ENCODE peak calls at places on chromosomes 1 and 21, in eight cellular contexts. R is tibial nerve, S is Karpas-422, I is mammary epithelial cell, X is heart left ventricle, N is transverse colon, W is adipocyte, B is spleen. A is an unnamed sample.

GRCh38 chr1:92479587-92479986 is 7.1 kb downstream of the GFI1 start:
- DNase-seq in R (no peak), S (no peak), I (no peak), X (no peak), N (no peak), W (no peak), B (no peak), A (no peak)

GRCh38 chr1:205294175-205294913 is 27.2 kb downstream of the NUAK2 start:
- DNase-seq in R (no peak), S (no peak), I (peak; percentile 93), X (peak; percentile 46), N (no peak), W (peak; percentile 74), B (no peak), A (peak; percentile 69)

GRCh38 chr1:224929335-224930237 is at the start of gene DNAH14:
- DNase-seq in R (no peak), S (no peak), I (peak; percentile 68), X (peak; percentile 30), N (peak; percentile 80), W (peak; percentile 76), B (peak; percentile 89), A (peak; percentile 81)

GRCh38 chr1:7784492-7785071 is 491 bp downstream of the PER3 start:
- DNase-seq in R (no peak), S (peak; percentile 37), I (no peak), X (no peak), N (peak; percentile 19), W (no peak), B (peak; percentile 89), A (peak; percentile 31)

GRCh38 chr1:175471039-175471800 is 272.2 kb downstream of the TNR start:
- DNase-seq in R (no peak), S (no peak), I (peak; percentile 93), X (no peak), N (no peak), W (no peak), B (no peak), A (no peak)

GRCh38 chr21:38434913-38435533 is 63.3 kb downstream of the ERG start:
- DNase-seq in R (no peak), S (no peak), I (peak; percentile 75), X (no peak), N (no peak), W (peak; percentile 71), B (no peak), A (no peak)

GRCh38 chr1:65832296-65832695 is 39.6 kb downstream of the PDE4B start:
- DNase-seq in R (no peak), S (no peak), I (no peak), X (no peak), N (no peak), W (peak; percentile 70), B (no peak), A (no peak)

GRCh38 chr21:26840912-26841311 is 4.3 kb downstream of the ADAMTS1 start:
- DNase-seq in R (peak; percentile 34), S (no peak), I (peak; percentile 93), X (peak; percentile 81), N (no peak), W (peak; percentile 67), B (no peak), A (no peak)

GRCh38 chr1:53183277-53183990 is 13.2 kb upstream of the CPT2 start:
- DNase-seq in R (peak; percentile 37), S (no peak), I (no peak), X (no peak), N (peak; percentile 82), W (no peak), B (no peak), A (peak; percentile 65)

GRCh38 chr1:174682419-174683008 is 234.8 kb downstream of the GPR52 start:
- DNase-seq in R (no peak), S (no peak), I (no peak), X (no peak), N (no peak), W (peak; percentile 66), B (no peak), A (no peak)

GRCh38 chr1:109765896-109766615 is 2.3 kb upstream of the EPS8L3 start:
- DNase-seq in R (no peak), S (no peak), I (no peak), X (peak; percentile 10), N (peak; percentile 70), W (no peak), B (peak; percentile 61), A (peak; percentile 14)

GRCh38 chr1:115648717-115649691 is 7.2 kb downstream of the VANGL1 start:
- DNase-seq in R (no peak), S (no peak), I (no peak), X (no peak), N (no peak), W (no peak), B (no peak), A (no peak)

DNA sequence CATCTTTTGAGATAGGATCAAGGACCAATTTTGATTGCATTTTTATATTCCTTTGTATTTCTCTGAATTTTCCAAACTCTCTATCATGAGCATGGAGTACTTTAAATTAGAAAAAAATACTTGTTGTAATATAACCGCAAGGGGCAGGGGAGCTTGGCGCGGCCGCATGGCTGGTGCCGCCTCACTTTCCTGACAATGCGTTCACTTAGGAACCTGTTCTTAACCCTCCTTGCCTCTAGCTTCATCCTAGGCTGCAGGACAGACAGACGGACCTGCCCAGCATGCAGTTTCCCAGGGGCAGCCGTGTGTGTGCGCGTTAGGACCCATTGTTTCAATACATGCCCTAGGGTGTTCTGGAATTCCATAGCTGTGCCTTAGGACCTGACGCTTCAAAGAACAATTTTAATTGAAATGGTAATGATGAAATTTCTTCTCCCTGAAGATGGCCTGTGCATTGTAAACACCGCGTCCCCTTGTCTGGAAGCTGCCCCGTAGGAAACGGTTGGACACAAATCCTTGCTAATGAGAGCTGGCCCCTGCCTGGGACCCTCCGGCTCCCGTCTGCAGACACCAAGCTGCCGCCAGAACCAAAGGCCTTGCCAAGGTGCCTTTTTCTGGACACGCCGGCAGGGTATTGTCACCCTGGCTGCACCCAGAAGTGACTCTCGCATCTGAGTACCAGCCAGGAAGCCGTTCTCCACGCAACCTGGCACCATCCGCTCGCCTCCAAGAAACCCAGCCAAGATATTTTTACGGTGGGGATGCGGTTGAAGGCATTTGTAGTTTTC is 466.4 kb downstream of the NPHP4 start:
- DNase-seq in R (peak; percentile 1), S (no peak), I (no peak), X (no peak), N (no peak), W (no peak), B (peak; percentile 56), A (no peak)
- H3K27me3 ChIP-seq in R (no peaks in the 10 kb centered on the region), S (no peaks in the 10 kb centered on the region), I (no peaks in the 10 kb centered on the region), X (no peaks in the 10 kb centered on the region), N (peaks cover 9% of the 10 kb centered on the region), W (peaks cover 5% of the 10 kb centered on the region), B (no peaks in the 10 kb centered on the region), A (no peaks in the 10 kb centered on the region)

GRCh38 chr1:46682064-46682463 is 10.4 kb downstream of the TEX38 start:
- DNase-seq in R (no peak), S (no peak), I (no peak), X (no peak), N (no peak), W (no peak), B (no peak), A (no peak)
- H3K36me3 ChIP-seq in R (peaks cover 97% of the 10 kb centered on the region), S (peaks cover 75% of the 10 kb centered on the region), I (peaks cover 47% of the 10 kb centered on the region), X (peaks cover 83% of the 10 kb centered on the region), N (peaks cover 25% of the 10 kb centered on the region), W (peaks cover 93% of the 10 kb centered on the region), B (peaks cover 100% of the 10 kb centered on the region), A (no peaks in the 10 kb centered on the region)

GRCh38 chr1:94646151-94646643 is 104.6 kb upstream of the F3 start:
- DNase-seq in R (no peak), S (no peak), I (peak; percentile 91), X (no peak), N (no peak), W (no peak), B (no peak), A (no peak)
- H3K4me1 ChIP-seq in R (peaks cover 15% of the 10 kb centered on the region), S (no peaks in the 10 kb centered on the region), I (peaks cover 76% of the 10 kb centered on the region), X (no peaks in the 10 kb centered on the region), N (peaks cover 9% of the 10 kb centered on the region), W (peaks cover 8% of the 10 kb centered on the region), B (no peaks in the 10 kb centered on the region), A (peaks cover 8% of the 10 kb centered on the region)

DNA sequence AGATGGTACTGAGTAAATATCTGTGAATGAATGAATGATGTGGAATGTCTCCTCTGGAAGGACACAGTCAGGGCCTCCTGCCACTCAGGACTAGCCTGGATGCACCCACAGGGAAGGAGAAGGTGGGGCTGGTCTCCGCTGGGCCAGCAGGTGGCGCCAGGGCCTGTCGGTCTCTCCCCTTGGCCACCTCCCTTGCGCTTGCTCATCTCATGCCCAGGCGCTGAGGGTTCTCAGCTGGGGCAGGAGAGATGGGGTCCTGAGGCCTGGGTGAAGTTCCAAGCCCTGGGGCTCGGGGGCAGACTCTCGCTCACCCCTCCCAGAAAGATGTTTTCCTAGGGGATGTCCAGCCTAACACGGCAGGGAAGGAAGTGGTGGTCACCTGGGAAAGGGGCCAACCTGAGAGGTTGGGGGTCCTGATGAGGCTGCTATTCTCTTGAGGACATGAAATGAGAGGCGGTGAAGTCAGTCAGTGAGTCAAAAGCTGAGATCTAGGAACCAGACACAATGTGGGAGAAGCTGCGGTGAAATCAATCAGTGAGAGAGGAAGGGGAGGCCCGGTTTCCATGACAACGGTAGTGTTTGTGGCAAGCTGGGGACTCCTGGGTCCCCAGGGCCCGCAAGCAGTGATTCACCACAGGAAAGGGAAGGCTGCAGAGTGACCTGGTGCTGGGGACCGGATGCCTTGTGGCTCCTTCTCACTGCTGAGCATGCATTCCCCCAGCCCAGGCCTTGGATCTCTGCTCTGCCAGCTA is 14.6 kb upstream of the MEX3A start:
- DNase-seq in R (peak; percentile 88), S (peak; percentile 93), I (peak; percentile 77), X (peak; percentile 91), N (peak; percentile 93), W (peak; percentile 97), B (peak; percentile 96), A (peak; percentile 93)
- H3K27me3 ChIP-seq in R (no peaks in the 10 kb centered on the region), S (no peaks in the 10 kb centered on the region), I (no peaks in the 10 kb centered on the region), X (no peaks in the 10 kb centered on the region), N (no peaks in the 10 kb centered on the region), W (no peaks in the 10 kb centered on the region), B (no peaks in the 10 kb centered on the region), A (no peaks in the 10 kb centered on the region)

GRCh38 chr21:42443876-42444744 is 40.4 kb downstream of the UBASH3A start:
- DNase-seq in R (no peak), S (no peak), I (no peak), X (no peak), N (peak; percentile 6), W (no peak), B (peak; percentile 71), A (no peak)
- H3K36me3 ChIP-seq in R (no peaks in the 10 kb centered on the region), S (no peaks in the 10 kb centered on the region), I (no peaks in the 10 kb centered on the region), X (no peaks in the 10 kb centered on the region), N (no peaks in the 10 kb centered on the region), W (no peaks in the 10 kb centered on the region), B (peaks cover 27% of the 10 kb centered on the region), A (no peaks in the 10 kb centered on the region)

DNA sequence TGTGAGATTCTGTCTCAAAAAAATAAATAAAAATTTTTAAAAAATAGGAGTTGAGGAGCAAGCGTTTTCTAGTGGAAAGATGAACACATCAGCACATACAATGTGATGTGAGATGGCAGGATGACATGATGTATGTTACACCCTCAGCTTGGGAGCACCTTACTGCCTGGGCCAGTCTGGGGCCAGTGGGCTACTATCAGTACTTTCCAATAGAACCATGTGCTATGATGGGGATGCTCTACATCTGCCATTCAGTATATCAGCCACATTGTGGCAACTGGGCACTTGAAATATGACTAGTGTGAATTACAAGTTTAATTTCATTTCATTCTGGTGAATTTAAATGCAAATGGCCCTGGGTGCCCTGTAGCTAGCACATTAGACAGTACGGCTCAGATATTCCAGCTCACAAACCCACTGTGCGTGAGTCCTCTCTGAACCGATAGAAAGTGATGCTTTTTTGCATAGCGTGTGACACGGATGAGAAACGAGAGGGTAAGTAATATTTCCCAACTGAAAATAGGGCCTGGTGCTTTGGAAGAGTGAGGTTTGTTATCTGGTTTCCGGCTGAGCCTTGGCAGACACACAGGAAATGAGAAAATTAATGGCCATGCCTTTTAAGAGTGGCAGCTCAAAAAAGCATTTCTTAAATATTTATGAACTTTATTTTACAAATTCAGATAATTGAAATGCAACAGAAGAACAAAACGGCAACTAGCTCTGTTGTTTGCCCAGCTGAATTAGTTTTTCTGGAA is 155.8 kb downstream of the PGBD5 start:
- DNase-seq in R (no peak), S (no peak), I (no peak), X (no peak), N (no peak), W (no peak), B (peak; percentile 23), A (no peak)
- H3K4me1 ChIP-seq in R (peaks cover 22% of the 10 kb centered on the region), S (no peaks in the 10 kb centered on the region), I (no peaks in the 10 kb centered on the region), X (peaks cover 4% of the 10 kb centered on the region), N (peaks cover 10% of the 10 kb centered on the region), W (peaks cover 15% of the 10 kb centered on the region), B (peaks cover 45% of the 10 kb centered on the region), A (peaks cover 5% of the 10 kb centered on the region)